ENCODE peak calls at places on chromosome 21, in six cellular contexts. W is AG09309, P is breast epithelium, T is tibial nerve, Q is body of pancreas, R is NB4. E is an unnamed sample.
A peak's percentile ranks its signal among the peaks of the same experiment; 100 is the strongest.

GRCh38 chr21:22791376-22791775 is 1793.2 kb downstream of the NCAM2 start:
- DNase-seq in W (no peak), P (no peak), T (no peak), Q (no peak), R (no peak), E (no peak)

GRCh38 chr21:46097826-46098286 is at the start of gene COL6A2:
- DNase-seq in W (no peak), P (peak; percentile 60), T (no peak), Q (peak; percentile 31), R (no peak), E (peak; percentile 83)

GRCh38 chr21:34351786-34352241 is 12.0 kb upstream of the KCNE2 start:
- DNase-seq in W (no peak), P (no peak), T (no peak), Q (peak; percentile 66), R (peak; percentile 69), E (no peak)

GRCh38 chr21:36065497-36066036 is 4.3 kb upstream of the CBR1 start:
- DNase-seq in W (no peak), P (no peak), T (no peak), Q (peak; percentile 67), R (peak; percentile 54), E (no peak)

GRCh38 chr21:27369962-27370578 is 403.2 kb upstream of the ADAMTS5 start:
- DNase-seq in W (no peak), P (no peak), T (no peak), Q (no peak), R (no peak), E (no peak)

GRCh38 chr21:43211085-43212071 is 42.6 kb downstream of the CRYAA start:
- DNase-seq in W (no peak), P (peak; percentile 50), T (peak; percentile 20), Q (peak; percentile 75), R (no peak), E (no peak)

GRCh38 chr21:34598931-34599400 is 15.9 kb downstream of the RCAN1 start:
- DNase-seq in W (no peak), P (no peak), T (no peak), Q (no peak), R (no peak), E (no peak)

GRCh38 chr21:33836408-33836807 is 79.2 kb downstream of the ATP5PO start:
- DNase-seq in W (no peak), P (no peak), T (no peak), Q (peak; percentile 36), R (no peak), E (no peak)

GRCh38 chr21:45864436-45864835 is 117.1 kb upstream of the COL6A1 start:
- DNase-seq in W (no peak), P (no peak), T (no peak), Q (no peak), R (no peak), E (no peak)

GRCh38 chr21:26433386-26433785 is 139.7 kb downstream of the CYYR1 start:
- DNase-seq in W (no peak), P (no peak), T (no peak), Q (no peak), R (no peak), E (no peak)

GRCh38 chr21:45347712-45348477 is 57.1 kb upstream of the COL18A1 start:
- DNase-seq in W (no peak), P (no peak), T (no peak), Q (no peak), R (no peak), E (no peak)

GRCh38 chr21:34022557-34023335 is 50.6 kb upstream of the MRPS6 start:
- DNase-seq in W (no peak), P (no peak), T (no peak), Q (peak; percentile 26), R (peak; percentile 95), E (no peak)

GRCh38 chr21:44380876-44381275 is 27.5 kb downstream of the TRPM2 start:
- DNase-seq in W (no peak), P (no peak), T (no peak), Q (no peak), R (no peak), E (no peak)

GRCh38 chr21:41852929-41853320 is 26.2 kb downstream of the PRDM15 start:
- DNase-seq in W (no peak), P (no peak), T (no peak), Q (no peak), R (no peak), E (no peak)

GRCh38 chr21:38699048-38699447 is 106.7 kb upstream of the ETS2 start:
- DNase-seq in W (no peak), P (no peak), T (no peak), Q (no peak), R (peak; percentile 12), E (no peak)

GRCh38 chr21:41086551-41086950 is 81.4 kb upstream of the BACE2 start:
- DNase-seq in W (no peak), P (no peak), T (no peak), Q (no peak), R (no peak), E (no peak)

GRCh38 chr21:18716578-18717138 is 313.1 kb upstream of the TMPRSS15 start:
- DNase-seq in W (no peak), P (no peak), T (no peak), Q (no peak), R (no peak), E (no peak)

GRCh38 chr21:44730028-44730395 is 18.6 kb upstream of the TSPEAR start:
- DNase-seq in W (no peak), P (no peak), T (no peak), Q (no peak), R (no peak), E (no peak)

GRCh38 chr21:33383056-33383888 is 19.9 kb upstream of the IFNGR2 start:
- DNase-seq in W (no peak), P (peak; percentile 56), T (no peak), Q (peak; percentile 78), R (peak; percentile 95), E (no peak)

GRCh38 chr21:17775431-17776126 is 43.6 kb downstream of the C21orf91 start:
- DNase-seq in W (no peak), P (no peak), T (no peak), Q (no peak), R (no peak), E (no peak)

GRCh38 chr21:31088196-31088751 is 50.0 kb upstream of the KRTAP19-8 start:
- DNase-seq in W (no peak), P (no peak), T (no peak), Q (no peak), R (no peak), E (no peak)
- TF ChIP-seq CTCF in W (no peak), P (no peak), T (no peak), Q (no peak), R (no peak), E (no peak)

GRCh38 chr21:21751286-21751685 is 753.1 kb downstream of the NCAM2 start:
- DNase-seq in W (no peak), P (no peak), T (no peak), Q (no peak), R (no peak), E (no peak)
- TF ChIP-seq CTCF in W (no peak), P (no peak), T (no peak), Q (peak; percentile 17), R (no peak), E (no peak)

GRCh38 chr21:15483138-15483780 is 246.5 kb upstream of the USP25 start:
- DNase-seq in W (peak; percentile 59), P (peak; percentile 86), T (peak; percentile 73), Q (peak; percentile 90), R (peak; percentile 75), E (no peak)
- TF ChIP-seq CTCF in W (peak; percentile 94), P (peak; percentile 72), T (peak; percentile 93), Q (peak; percentile 83), R (peak; percentile 79), E (peak; percentile 95)

DNA sequence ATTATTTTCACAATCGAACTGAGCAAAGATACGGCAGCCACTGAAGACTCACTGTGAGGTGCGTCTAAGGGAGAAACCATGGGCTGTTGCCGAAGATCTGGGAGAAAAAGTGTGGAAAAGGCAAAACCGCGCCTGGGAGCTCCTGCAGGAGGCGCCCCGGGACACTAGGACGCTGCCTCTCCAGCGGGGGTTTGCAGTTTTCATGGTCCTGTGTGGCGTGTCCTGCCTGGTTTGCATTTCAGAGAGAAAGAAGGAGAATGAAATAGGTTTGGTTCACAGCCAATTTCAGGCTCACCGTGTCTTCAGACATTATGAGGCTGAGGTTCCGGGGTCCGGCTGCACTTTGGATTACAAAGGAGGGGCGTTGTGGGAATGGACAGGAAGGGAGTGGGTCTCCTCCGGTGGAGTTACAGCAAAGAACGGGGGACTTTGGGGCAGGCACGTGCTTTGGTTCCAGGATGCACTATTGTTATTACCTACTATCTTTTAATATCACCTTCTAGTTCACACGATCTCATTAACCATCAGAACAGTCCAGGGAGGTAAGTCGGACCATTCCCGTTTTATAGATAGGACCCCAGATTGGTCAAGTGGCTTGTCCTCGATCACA is 179.8 kb downstream of the DYRK1A start:
- DNase-seq in W (no peak), P (no peak), T (no peak), Q (no peak), R (no peak), E (no peak)
- TF ChIP-seq CTCF in W (no peak), P (no peak), T (no peak), Q (no peak), R (no peak), E (no peak)

GRCh38 chr21:23936224-23936623 is 1671.1 kb downstream of the MRPL39 start:
- DNase-seq in W (no peak), P (no peak), T (no peak), Q (peak; percentile 11), R (peak; percentile 55), E (no peak)
- TF ChIP-seq CTCF in W (no peak), P (no peak), T (no peak), Q (no peak), R (peak; percentile 73), E (peak; percentile 47)

DNA sequence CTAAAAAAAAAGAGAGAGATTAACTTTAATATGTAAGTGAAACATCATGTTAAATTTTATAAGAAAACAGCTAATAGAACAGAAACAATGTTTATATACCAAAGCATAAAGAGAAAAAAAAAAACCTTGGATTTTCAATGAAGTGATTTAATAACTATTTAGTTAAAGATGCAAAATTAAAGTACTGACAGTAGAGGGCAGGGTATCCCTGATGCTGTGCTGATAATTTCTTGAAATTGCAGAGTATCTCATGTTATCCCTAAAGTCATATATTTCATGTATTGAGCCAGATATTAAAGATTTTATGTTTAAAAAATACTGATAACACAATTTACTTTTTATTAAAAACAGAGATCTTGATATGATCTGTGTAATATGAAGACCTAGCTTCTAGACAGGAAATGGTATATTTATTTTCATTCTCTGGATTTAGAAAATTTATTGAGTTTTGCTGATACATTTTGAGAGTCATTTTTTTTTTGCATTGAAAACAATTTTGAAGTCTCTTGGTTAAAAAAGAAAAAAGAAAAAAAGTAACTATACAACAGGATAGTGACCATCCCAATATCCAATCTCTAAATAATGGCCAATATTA is 273.2 kb downstream of the USP25 start:
- DNase-seq in W (peak; percentile 10), P (no peak), T (no peak), Q (no peak), R (peak; percentile 1), E (no peak)
- TF ChIP-seq CTCF in W (peak; percentile 52), P (no peak), T (peak; percentile 15), Q (no peak), R (no peak), E (peak; percentile 63)

DNA sequence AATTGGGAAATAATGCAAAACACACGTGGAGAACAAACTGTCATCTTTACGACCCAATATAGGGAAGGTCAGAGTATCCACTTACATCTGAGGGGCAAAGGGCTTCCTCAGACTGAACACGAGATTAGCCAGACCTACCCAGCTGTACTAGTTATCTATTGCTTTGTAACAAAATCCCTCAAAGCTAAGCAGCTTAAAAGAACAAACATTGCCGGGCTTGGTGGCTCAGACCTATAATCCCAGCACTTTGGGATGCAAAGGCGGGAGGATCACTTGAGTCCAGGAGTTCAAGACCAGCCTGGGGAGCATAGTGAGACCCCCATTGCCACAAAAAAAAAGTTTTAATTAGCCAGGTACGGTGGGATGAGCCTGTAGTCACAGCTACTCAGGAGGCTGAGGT is 262.8 kb downstream of the LTN1 start:
- DNase-seq in W (no peak), P (no peak), T (no peak), Q (no peak), R (no peak), E (peak; percentile 36)
- TF ChIP-seq CTCF in W (no peak), P (no peak), T (no peak), Q (no peak), R (no peak), E (no peak)

E was measured in D721Med.